ENCODE peak calls at places on chromosomes 1 and 21, in six cellular contexts. K is ovary, N is testis, Y is right lobe of liver, L is Peyer's patch, C is esophagus squamous epithelium. Z is an unnamed sample.
A peak's percentile ranks its signal among the peaks of the same experiment; 100 is the strongest.

GRCh38 chr1:59055908-59056719 is 240.8 kb upstream of the FGGY start:
- DNase-seq in C (no peak), K (peak; percentile 52), Y (no peak), N (peak; percentile 41), L (no peak), Z (no peak)

GRCh38 chr1:156126043-156126700 is 11.7 kb downstream of the LMNA start:
- DNase-seq in Y (peak; percentile 79), K (peak; percentile 94), N (peak; percentile 78), L (peak; percentile 85), C (peak; percentile 42), Z (peak; percentile 96)

GRCh38 chr1:201696217-201696761 is 132.7 kb upstream of the IPO9 start:
- DNase-seq in L (peak; percentile 63), K (peak; percentile 76), C (no peak), N (peak; percentile 92), Y (no peak), Z (peak; percentile 83)

GRCh38 chr1:157495285-157495684 is 57.0 kb downstream of the FCRL5 start:
- DNase-seq in N (no peak), Y (no peak), K (no peak), C (no peak), L (no peak), Z (no peak)

GRCh38 chr1:31575373-31576140 is 758 bp upstream of the TINAGL1 start:
- DNase-seq in C (no peak), K (no peak), Y (peak; percentile 59), L (peak; percentile 84), N (peak; percentile 12), Z (no peak)

GRCh38 chr1:109821221-109821669 is 57.5 kb upstream of the EPS8L3 start:
- DNase-seq in L (no peak), Y (peak; percentile 48), N (no peak), C (no peak), K (no peak), Z (peak; percentile 68)

GRCh38 chr1:173628888-173629287 is 6.2 kb upstream of the TEX50 start:
- DNase-seq in L (no peak), C (no peak), Y (no peak), K (no peak), N (no peak), Z (no peak)

GRCh38 chr1:44798481-44799365 is 1.5 kb upstream of the PLK3 start:
- DNase-seq in Y (no peak), L (peak; percentile 51), N (no peak), K (peak; percentile 50), C (no peak), Z (no peak)

GRCh38 chr1:230568008-230568407 is 74.3 kb upstream of the COG2 start:
- DNase-seq in N (no peak), K (no peak), L (no peak), Y (no peak), C (no peak), Z (no peak)

GRCh38 chr1:8096105-8097011 is 70.2 kb upstream of the ERRFI1 start:
- DNase-seq in L (no peak), C (no peak), K (no peak), N (no peak), Y (no peak), Z (no peak)

GRCh38 chr1:166730299-166730888 is 108.9 kb upstream of the POGK start:
- DNase-seq in L (no peak), C (no peak), Y (no peak), N (no peak), K (no peak), Z (no peak)

GRCh38 chr1:42852608-42852980 is 6.2 kb downstream of the ZNF691 start:
- DNase-seq in C (no peak), L (no peak), N (no peak), Y (no peak), K (no peak), Z (no peak)

GRCh38 chr1:154747841-154748766 is 122.0 kb downstream of the KCNN3 start:
- DNase-seq in L (peak; percentile 60), C (no peak), N (no peak), Y (no peak), K (no peak), Z (peak; percentile 43)

GRCh38 chr1:84834419-84835064 is 58.5 kb downstream of the LPAR3 start:
- DNase-seq in C (no peak), N (no peak), Y (no peak), K (no peak), L (no peak), Z (no peak)

GRCh38 chr1:8560611-8561544 is 243.0 kb downstream of the SLC45A1 start:
- DNase-seq in C (no peak), N (peak; percentile 44), Y (no peak), L (peak; percentile 77), K (no peak), Z (no peak)

GRCh38 chr1:222644649-222645005 is 26.7 kb downstream of the MIA3 start:
- DNase-seq in L (no peak), K (no peak), C (no peak), Y (no peak), N (no peak), Z (no peak)

GRCh38 chr1:2170211-2170610 is 24.4 kb downstream of the FAAP20 start:
- DNase-seq in K (no peak), L (no peak), N (no peak), Y (no peak), C (no peak), Z (no peak)

GRCh38 chr1:69246109-69246508 is 321.6 kb upstream of the LRRC7 start:
- DNase-seq in L (no peak), C (no peak), K (no peak), Y (no peak), N (no peak), Z (no peak)

GRCh38 chr1:36816348-36816747 is 218.0 kb downstream of the GRIK3 start:
- DNase-seq in N (no peak), Y (no peak), C (no peak), K (no peak), L (no peak), Z (no peak)

GRCh38 chr1:19357299-19357698 is 45.2 kb downstream of the SLC66A1 start:
- DNase-seq in L (no peak), N (no peak), C (no peak), Y (no peak), K (no peak), Z (no peak)

GRCh38 chr21:23374155-23374554 is 2233.1 kb downstream of the MRPL39 start:
- DNase-seq in Y (no peak), K (no peak), L (no peak), C (no peak), N (no peak), Z (no peak)

GRCh38 chr1:1620433-1621139 is 5.3 kb downstream of the MIB2 start:
- DNase-seq in C (no peak), K (peak; percentile 41), Y (no peak), N (no peak), L (no peak), Z (peak; percentile 20)

GRCh38 chr1:182301467-182302198 is 90.0 kb downstream of the GLUL start:
- DNase-seq in N (peak; percentile 82), C (no peak), Y (no peak), K (no peak), L (peak; percentile 51), Z (peak; percentile 33)

GRCh38 chr1:162145966-162146696 is 76.6 kb downstream of the NOS1AP start:
- DNase-seq in Y (no peak), K (no peak), L (no peak), C (no peak), N (no peak), Z (no peak)

GRCh38 chr1:17212487-17213121 is 7.7 kb downstream of the PADI1 start:
- DNase-seq in N (no peak), K (peak; percentile 63), L (no peak), C (no peak), Y (peak; percentile 39), Z (no peak)

GRCh38 chr1:204476563-204476962 is 18.0 kb downstream of the PIK3C2B start:
- DNase-seq in N (no peak), Y (no peak), K (no peak), L (no peak), C (no peak), Z (no peak)

GRCh38 chr1:25808481-25809244 is 8.7 kb downstream of the SELENON start:
- DNase-seq in C (no peak), K (no peak), L (no peak), N (no peak), Y (no peak), Z (no peak)

GRCh38 chr1:25811384-25812082 is 8.2 kb upstream of the MTFR1L start:
- DNase-seq in C (no peak), N (no peak), K (peak; percentile 33), L (no peak), Y (no peak), Z (no peak)

GRCh38 chr1:25809283-25809926 is 9.4 kb downstream of the SELENON start:
- DNase-seq in L (peak; percentile 68), N (no peak), C (no peak), K (no peak), Y (no peak), Z (no peak)

GRCh38 chr1:25809929-25810328 is 9.8 kb upstream of the MTFR1L start:
- DNase-seq in K (no peak), N (no peak), C (no peak), L (no peak), Y (no peak), Z (no peak)

GRCh38 chr1:25810341-25811299 is 9.1 kb upstream of the MTFR1L start:
- DNase-seq in L (peak; percentile 90), Y (peak; percentile 71), N (peak; percentile 72), C (no peak), K (peak; percentile 84), Z (peak; percentile 62)
- TF ChIP-seq POLR2A in L (no peak), Y (no peak), N (no peak), C (no peak), K (no peak), Z (no peak)

DNA sequence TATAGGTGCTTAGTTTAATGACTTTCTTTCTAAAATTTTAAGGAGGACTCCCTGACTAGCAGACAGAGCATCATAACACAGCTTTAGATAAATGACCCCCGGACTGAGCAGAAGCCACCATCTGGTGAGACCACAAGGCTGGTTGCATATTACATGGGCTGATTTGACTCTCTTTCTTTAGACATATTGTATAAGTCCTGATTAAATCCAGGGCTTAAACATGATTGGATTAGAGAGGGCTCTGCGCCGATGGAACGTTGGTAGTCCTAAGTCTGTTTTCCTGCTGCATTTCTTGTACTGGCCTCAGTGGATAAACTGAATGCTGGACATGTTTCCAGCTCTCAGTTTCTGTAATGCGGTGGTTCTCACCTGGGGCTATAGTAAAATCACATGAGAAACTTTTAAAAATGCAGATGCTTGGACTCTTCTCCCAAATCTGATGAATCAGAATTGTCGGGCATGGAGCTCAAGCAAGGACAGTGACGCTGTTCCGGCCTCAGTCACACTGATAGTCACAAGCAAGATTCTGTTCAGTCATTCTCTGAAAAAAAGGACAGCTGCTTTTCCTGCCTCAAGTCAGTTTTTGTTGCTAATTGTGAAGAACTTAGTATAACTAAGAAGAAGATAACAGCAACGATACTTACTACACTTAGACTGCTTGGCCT is 16.6 kb downstream of the DDI2 start:
- DNase-seq in Y (no peak), C (no peak), K (no peak), N (no peak), L (no peak), Z (no peak)
- H3K36me3 ChIP-seq in Y (peaks cover 79% of the 10 kb centered on the region), C (peaks cover 46% of the 10 kb centered on the region), K (no peaks in the 10 kb centered on the region), N (no peaks in the 10 kb centered on the region), L (peaks cover 93% of the 10 kb centered on the region), Z (peaks cover 93% of the 10 kb centered on the region)

GRCh38 chr1:206921772-206922265 is at the start of gene FCMR:
- DNase-seq in Y (no peak), N (peak; percentile 28), C (no peak), K (no peak), L (peak; percentile 86), Z (peak; percentile 29)
- TF ChIP-seq POLR2A in Y (no peak), N (no peak), C (peak; percentile 70), K (no peak), L (no peak), Z (no peak)

DNA sequence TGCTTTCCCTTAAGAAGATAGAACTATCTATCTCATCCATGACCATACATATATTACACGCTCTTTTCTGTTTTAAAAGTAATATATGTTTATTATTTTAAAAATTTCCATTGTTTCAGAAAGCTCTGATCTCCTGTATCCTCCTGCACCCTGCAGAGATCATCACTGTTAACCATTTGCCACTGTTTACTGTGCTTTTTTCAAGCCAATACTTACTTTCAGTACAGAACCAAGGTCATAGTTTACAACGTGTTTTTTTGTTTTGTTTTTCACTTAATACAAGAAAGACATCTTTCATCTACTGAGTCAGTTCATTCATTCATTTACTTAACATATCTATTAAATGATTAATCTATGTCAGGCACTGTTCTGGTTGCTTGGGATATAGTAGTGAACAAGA is 10.2 kb downstream of the SESN2 start:
- DNase-seq in Y (no peak), C (no peak), K (no peak), L (no peak), N (no peak), Z (no peak)
- H3K36me3 ChIP-seq in Y (peaks cover 34% of the 10 kb centered on the region), C (peaks cover 23% of the 10 kb centered on the region), K (no peaks in the 10 kb centered on the region), L (peaks cover 52% of the 10 kb centered on the region), N (no peaks in the 10 kb centered on the region), Z (peaks cover 39% of the 10 kb centered on the region)

Z was measured in heart left ventricle.